ENCODE peak calls at places on chromosomes 13 and 19, in four cellular contexts. D is cardiac muscle cell, F is tibial artery, O is OCI-LY7. T is an unnamed sample.

GRCh38 chr19:10701955-10702307 is 692 bp downstream of the QTRT1 start:
- DNase-seq in F (no peak), D (no peak), O (peak; percentile 66), T (no peak)

GRCh38 chr19:58544591-58545285 is 874 bp downstream of the TRIM28 start:
- DNase-seq in F (no peak), O (peak; percentile 78), D (peak; percentile 66), T (no peak)

GRCh38 chr19:35090160-35090794 is 25.3 kb upstream of the FXYD3 start:
- DNase-seq in O (peak; percentile 84), F (no peak), D (peak; percentile 75), T (peak; percentile 41)

GRCh38 chr13:46934749-46935148 is 37.9 kb upstream of the HTR2A start:
- DNase-seq in D (no peak), O (no peak), F (no peak), T (no peak)

GRCh38 chr19:33176670-33177416 is 17.3 kb upstream of the LRP3 start:
- DNase-seq in O (peak; percentile 95), F (peak; percentile 98), D (peak; percentile 99), T (peak; percentile 95)

GRCh38 chr13:52599037-52599852 is 43.0 kb upstream of the HNRNPA1L2 start:
- DNase-seq in O (no peak), F (no peak), D (peak; percentile 70), T (no peak)

GRCh38 chr19:45547965-45548609 is 36.5 kb downstream of the OPA3 start:
- DNase-seq in O (no peak), D (peak; percentile 29), F (no peak), T (no peak)

GRCh38 chr19:31334849-31335624 is 14.2 kb downstream of the TSHZ3 start:
- DNase-seq in F (no peak), D (no peak), O (no peak), T (no peak)

GRCh38 chr19:16869331-16869972 is 19.3 kb upstream of the F2RL3 start:
- DNase-seq in O (no peak), D (no peak), F (no peak), T (no peak)

GRCh38 chr13:36131215-36131930 is at the start of gene DCLK1:
- DNase-seq in F (peak; percentile 80), O (no peak), D (peak; percentile 65), T (peak; percentile 88)

GRCh38 chr13:86729206-86729605 is 930.0 kb upstream of the SLITRK6 start:
- DNase-seq in F (no peak), O (no peak), D (no peak), T (no peak)

GRCh38 chr13:62193919-62194318 is 778.3 kb upstream of the PCDH20 start:
- DNase-seq in O (no peak), F (no peak), D (no peak), T (no peak)

DNA sequence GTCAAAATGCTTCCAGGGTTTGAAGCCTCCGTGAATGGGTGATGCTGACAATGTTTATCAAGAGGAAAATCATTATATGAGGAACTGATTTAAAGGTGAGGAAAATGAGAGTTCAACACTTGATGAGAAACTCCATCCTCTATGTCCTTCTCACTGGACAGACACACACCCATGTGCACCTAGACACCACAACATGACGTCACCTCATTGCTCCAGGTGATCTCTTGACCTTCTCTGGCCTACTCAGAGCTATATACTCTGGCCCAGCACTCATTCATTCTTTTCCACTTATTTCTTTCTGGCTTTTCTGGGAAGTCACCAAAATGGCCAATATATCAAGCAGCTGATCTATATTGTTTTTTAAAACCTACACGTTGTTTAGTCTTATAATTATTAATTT is 778.7 kb upstream of the PCDH20 start:
- DNase-seq in F (no peak), O (no peak), D (no peak), T (no peak)
- H3K27ac ChIP-seq in F (no peak overlapping the region), O (no peak overlapping the region), D (no peak overlapping the region), T (no peak overlapping the region)

DNA sequence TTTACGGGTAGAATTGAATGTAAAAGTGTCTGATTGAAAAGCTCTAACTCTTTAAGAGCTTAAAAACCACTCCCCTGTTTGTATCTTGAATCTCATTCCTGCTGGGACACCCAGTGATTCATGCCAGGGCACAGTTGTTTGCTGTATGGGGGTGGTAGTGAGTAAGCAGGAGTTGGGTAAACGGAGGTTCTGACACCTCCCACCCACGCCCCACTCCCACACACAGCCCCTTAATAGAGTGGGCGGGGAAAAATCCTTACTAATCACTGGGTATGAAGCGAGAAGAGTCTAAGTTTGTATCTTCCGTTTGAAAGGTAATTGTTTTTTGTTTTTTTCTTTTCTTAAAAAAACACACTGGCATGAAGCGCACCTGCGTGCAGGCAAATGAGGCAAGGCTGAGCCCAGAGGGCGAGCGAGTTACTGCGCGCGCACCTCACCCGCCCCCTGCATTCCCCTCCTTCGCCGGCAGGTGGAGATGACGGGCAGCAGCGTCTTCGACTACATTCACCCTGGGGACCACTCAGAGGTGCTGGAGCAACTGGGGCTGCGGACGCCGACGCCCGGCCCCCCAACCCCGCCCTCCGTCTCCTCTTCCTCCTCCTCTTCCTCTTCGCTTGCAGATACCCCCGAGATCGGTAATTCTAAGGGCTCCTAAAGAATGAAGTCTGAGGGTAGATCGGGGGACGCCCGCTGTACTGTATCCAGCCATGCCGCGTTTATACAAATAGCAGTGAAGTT is 12.8 kb downstream of the TMEM160 start:
- DNase-seq in F (peak; percentile 89), D (peak; percentile 85), O (peak; percentile 93), T (peak; percentile 83)
- H3K4me3 ChIP-seq in F (peak overlapping the region; percentile 44), D (peak overlapping the region; percentile 23), O (peak overlapping the region; percentile 70), T (peak overlapping the region; percentile 56)

GRCh38 chr13:61546413-61546812 is 130.8 kb upstream of the PCDH20 start:
- DNase-seq in F (no peak), D (no peak), O (no peak), T (no peak)
- H3K27ac ChIP-seq in F (no peak overlapping the region), D (no peak overlapping the region), O (no peak overlapping the region), T (no peak overlapping the region)

GRCh38 chr19:44212250-44212864 is at the start of gene ZNF227:
- DNase-seq in D (peak; percentile 98), O (peak; percentile 78), F (peak; percentile 97), T (peak; percentile 96)

GRCh38 chr19:44207126-44207803 is 5.1 kb upstream of the ZNF227 start:
- DNase-seq in O (peak; percentile 95), F (peak; percentile 91), D (peak; percentile 96), T (peak; percentile 86)

GRCh38 chr19:44212865-44213346 is 574 bp downstream of the ZNF227 start:
- DNase-seq in D (peak; percentile 34), F (no peak), O (no peak), T (no peak)
- H3K4me3 ChIP-seq in D (peak overlapping the region; percentile 68), F (peak overlapping the region; percentile 76), O (peak overlapping the region; percentile 82), T (peak overlapping the region; percentile 86)

GRCh38 chr13:27242642-27243185 is 8.6 kb upstream of the RPL21 start:
- DNase-seq in F (no peak), D (no peak), O (no peak), T (no peak)
- H3K27ac ChIP-seq in F (no peak overlapping the region), D (no peak overlapping the region), O (no peak overlapping the region), T (no peak overlapping the region)

DNA sequence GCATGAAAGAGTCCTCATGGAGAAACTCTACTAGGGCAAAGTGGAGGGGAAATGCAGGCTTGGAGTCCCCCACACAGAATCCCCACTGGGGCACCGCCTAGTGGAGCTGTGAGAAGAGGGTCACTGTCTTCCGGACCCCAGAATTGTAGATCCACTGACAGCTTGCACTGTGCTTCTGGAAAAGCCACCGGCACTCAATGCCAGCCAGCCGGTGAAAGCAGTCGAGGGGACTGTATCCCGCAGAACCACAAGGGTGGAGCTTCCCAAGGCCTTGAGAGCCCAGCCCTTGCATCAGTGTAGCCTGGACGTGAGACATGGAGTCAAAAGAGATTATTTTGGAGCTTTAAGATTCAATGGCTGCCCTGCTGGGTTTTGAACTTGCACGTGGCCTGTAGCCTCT is 47.2 kb upstream of the FAM124A start:
- DNase-seq in O (no peak), F (no peak), D (no peak), T (no peak)
- H3K4me3 ChIP-seq in O (no peak overlapping the region), F (no peak overlapping the region), D (no peak overlapping the region), T (no peak overlapping the region)

DNA sequence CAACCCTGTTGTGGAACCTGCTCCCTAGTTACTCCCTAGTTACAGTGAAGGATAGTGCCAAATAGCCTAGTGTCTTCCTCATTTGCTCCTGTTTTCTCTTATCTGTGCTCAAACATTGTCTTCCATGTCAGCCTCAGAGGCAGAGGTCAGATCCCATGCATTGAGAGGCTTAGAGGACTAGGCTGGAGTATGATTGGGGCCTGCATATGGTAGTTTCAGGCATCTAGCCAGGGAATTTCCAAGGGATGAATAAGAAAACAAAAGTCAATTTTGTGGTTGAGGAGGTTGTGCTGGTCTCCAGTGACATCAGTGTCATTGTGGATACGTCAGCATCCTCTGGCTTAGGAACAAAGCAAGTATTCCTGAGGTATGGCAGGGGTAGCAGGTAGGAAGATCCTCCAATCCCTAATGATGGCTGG is 9.4 kb downstream of the ZNF546 start:
- DNase-seq in F (no peak), O (no peak), D (peak; percentile 65), T (no peak)
- H3K27ac ChIP-seq in F (no peak overlapping the region), O (no peak overlapping the region), D (no peak overlapping the region), T (no peak overlapping the region)

GRCh38 chr13:80336335-80336734 is 4.6 kb downstream of the SPRY2 start:
- DNase-seq in O (no peak), D (peak; percentile 69), F (no peak), T (no peak)
- H3K4me3 ChIP-seq in O (no peak overlapping the region), D (peak overlapping the region; percentile 98), F (peak overlapping the region; percentile 77), T (peak overlapping the region; percentile 98)

GRCh38 chr13:99339230-99339721 is 32.1 kb upstream of the GPR183 start:
- DNase-seq in D (no peak), O (no peak), F (no peak), T (no peak)
- H3K27ac ChIP-seq in D (peak overlapping the region; percentile 77), O (no peak overlapping the region), F (no peak overlapping the region), T (no peak overlapping the region)

GRCh38 chr13:105139380-105140285 is 1395.8 kb downstream of the EFNB2 start:
- DNase-seq in D (peak; percentile 32), O (peak; percentile 46), F (peak; percentile 65), T (peak; percentile 13)
- H3K4me3 ChIP-seq in D (no peak overlapping the region), O (peak overlapping the region; percentile 60), F (peak overlapping the region; percentile 46), T (peak overlapping the region; percentile 31)

T was measured in psoas muscle.